ENCODE peak calls at places on chromosomes 11 and 22, in ten cellular contexts. One of them, this sample, is unnamed.

GRCh38 chr11:121109916-121110656 is 9.0 kb downstream of the TECTA start:
- DNase-seq in SHP77: no peak
- DNase-seq in left cardiac atrium: no peak
- DNase-seq in Calu3: no peak
- DNase-seq in D341Med: no peak
- DNase-seq in activated T-helper 1 cell treated with anti-CD3 and anti-CD28 coated beads, Interleukin-12 subunit alpha, Interleukin-12 subunit beta, Interleukin-2, Interleukin-4 antibody, amounts not matched to agents 30 ng/mL and 10 ng/mL and 1 ng/mL, durations not matched to agents 14 hours and 24 hours and 36 hours: no peak
- DNase-seq in T-helper 2 cell: no peak
- DNase-seq in stimulated activated CD4-positive, alpha-beta T cell treated with anti-CD3 and anti-CD28 coated beads, Interleukin-4, amount 100 ng/mL, for 1 hour: no peak
- DNase-seq in IMR-90: no peak
- DNase-seq in CD4-positive, alpha-beta T cell: no peak
- DNase-seq in this sample: no peak

GRCh38 chr11:107731911-107732310 is 20.1 kb upstream of the SLN start:
- DNase-seq in stimulated activated CD4-positive, alpha-beta T cell treated with anti-CD3 and anti-CD28 coated beads, Interleukin-4, amount 100 ng/mL, for 1 hour: no peak
- DNase-seq in D341Med: no peak
- DNase-seq in Calu3: no peak
- DNase-seq in left cardiac atrium: no peak
- DNase-seq in IMR-90: no peak
- DNase-seq in activated T-helper 1 cell treated with anti-CD3 and anti-CD28 coated beads, Interleukin-12 subunit alpha, Interleukin-12 subunit beta, Interleukin-2, Interleukin-4 antibody, amounts not matched to agents 30 ng/mL and 10 ng/mL and 1 ng/mL, durations not matched to agents 14 hours and 24 hours and 36 hours: no peak
- DNase-seq in SHP77: no peak
- DNase-seq in T-helper 2 cell: no peak
- DNase-seq in CD4-positive, alpha-beta T cell: no peak
- DNase-seq in this sample: no peak

GRCh38 chr11:111977141-111978027 is 40.2 kb downstream of the DIXDC1 start:
- DNase-seq in Calu3: peak
- DNase-seq in IMR-90: no peak
- DNase-seq in activated T-helper 1 cell treated with anti-CD3 and anti-CD28 coated beads, Interleukin-12 subunit alpha, Interleukin-12 subunit beta, Interleukin-2, Interleukin-4 antibody, amounts not matched to agents 30 ng/mL and 10 ng/mL and 1 ng/mL, durations not matched to agents 14 hours and 24 hours and 36 hours: no peak
- DNase-seq in stimulated activated CD4-positive, alpha-beta T cell treated with anti-CD3 and anti-CD28 coated beads, Interleukin-4, amount 100 ng/mL, for 1 hour: peak
- DNase-seq in CD4-positive, alpha-beta T cell: peak
- DNase-seq in SHP77: no peak
- DNase-seq in left cardiac atrium: peak
- DNase-seq in D341Med: peak
- DNase-seq in T-helper 2 cell: no peak
- DNase-seq in this sample: peak

GRCh38 chr22:20624161-20624616 is 116.8 kb downstream of the MED15 start:
- DNase-seq in D341Med: no peak
- DNase-seq in activated T-helper 1 cell treated with anti-CD3 and anti-CD28 coated beads, Interleukin-12 subunit alpha, Interleukin-12 subunit beta, Interleukin-2, Interleukin-4 antibody, amounts not matched to agents 30 ng/mL and 10 ng/mL and 1 ng/mL, durations not matched to agents 14 hours and 24 hours and 36 hours: peak
- DNase-seq in CD4-positive, alpha-beta T cell: no peak
- DNase-seq in stimulated activated CD4-positive, alpha-beta T cell treated with anti-CD3 and anti-CD28 coated beads, Interleukin-4, amount 100 ng/mL, for 1 hour: peak
- DNase-seq in SHP77: no peak
- DNase-seq in T-helper 2 cell: no peak
- DNase-seq in IMR-90: peak
- DNase-seq in left cardiac atrium: no peak
- DNase-seq in Calu3: no peak
- DNase-seq in this sample: no peak

GRCh38 chr22:17140022-17140421 is 18.9 kb upstream of the TMEM121B start:
- DNase-seq in left cardiac atrium: no peak
- DNase-seq in CD4-positive, alpha-beta T cell: no peak
- DNase-seq in stimulated activated CD4-positive, alpha-beta T cell treated with anti-CD3 and anti-CD28 coated beads, Interleukin-4, amount 100 ng/mL, for 1 hour: no peak
- DNase-seq in SHP77: no peak
- DNase-seq in Calu3: no peak
- DNase-seq in activated T-helper 1 cell treated with anti-CD3 and anti-CD28 coated beads, Interleukin-12 subunit alpha, Interleukin-12 subunit beta, Interleukin-2, Interleukin-4 antibody, amounts not matched to agents 30 ng/mL and 10 ng/mL and 1 ng/mL, durations not matched to agents 14 hours and 24 hours and 36 hours: no peak
- DNase-seq in D341Med: no peak
- DNase-seq in T-helper 2 cell: no peak
- DNase-seq in IMR-90: no peak
- DNase-seq in this sample: no peak

GRCh38 chr11:32259641-32260081 is 168.8 kb downstream of the RCN1 start:
- DNase-seq in IMR-90: peak
- DNase-seq in SHP77: no peak
- DNase-seq in Calu3: no peak
- DNase-seq in D341Med: no peak
- DNase-seq in T-helper 2 cell: no peak
- DNase-seq in stimulated activated CD4-positive, alpha-beta T cell treated with anti-CD3 and anti-CD28 coated beads, Interleukin-4, amount 100 ng/mL, for 1 hour: no peak
- DNase-seq in activated T-helper 1 cell treated with anti-CD3 and anti-CD28 coated beads, Interleukin-12 subunit alpha, Interleukin-12 subunit beta, Interleukin-2, Interleukin-4 antibody, amounts not matched to agents 30 ng/mL and 10 ng/mL and 1 ng/mL, durations not matched to agents 14 hours and 24 hours and 36 hours: no peak
- DNase-seq in CD4-positive, alpha-beta T cell: no peak
- DNase-seq in left cardiac atrium: peak
- DNase-seq in this sample: peak

GRCh38 chr11:62676698-62677097 is 2.2 kb downstream of the UBXN1 start:
- DNase-seq in activated T-helper 1 cell treated with anti-CD3 and anti-CD28 coated beads, Interleukin-12 subunit alpha, Interleukin-12 subunit beta, Interleukin-2, Interleukin-4 antibody, amounts not matched to agents 30 ng/mL and 10 ng/mL and 1 ng/mL, durations not matched to agents 14 hours and 24 hours and 36 hours: no peak
- DNase-seq in SHP77: no peak
- DNase-seq in D341Med: peak
- DNase-seq in stimulated activated CD4-positive, alpha-beta T cell treated with anti-CD3 and anti-CD28 coated beads, Interleukin-4, amount 100 ng/mL, for 1 hour: no peak
- DNase-seq in IMR-90: no peak
- DNase-seq in left cardiac atrium: no peak
- DNase-seq in CD4-positive, alpha-beta T cell: no peak
- DNase-seq in T-helper 2 cell: no peak
- DNase-seq in Calu3: no peak
- DNase-seq in this sample: no peak

GRCh38 chr11:32895471-32895870 is 2.9 kb downstream of the QSER1 start:
- DNase-seq in CD4-positive, alpha-beta T cell: no peak
- DNase-seq in left cardiac atrium: no peak
- DNase-seq in D341Med: peak
- DNase-seq in Calu3: no peak
- DNase-seq in IMR-90: no peak
- DNase-seq in T-helper 2 cell: no peak
- DNase-seq in activated T-helper 1 cell treated with anti-CD3 and anti-CD28 coated beads, Interleukin-12 subunit alpha, Interleukin-12 subunit beta, Interleukin-2, Interleukin-4 antibody, amounts not matched to agents 30 ng/mL and 10 ng/mL and 1 ng/mL, durations not matched to agents 14 hours and 24 hours and 36 hours: no peak
- DNase-seq in stimulated activated CD4-positive, alpha-beta T cell treated with anti-CD3 and anti-CD28 coated beads, Interleukin-4, amount 100 ng/mL, for 1 hour: no peak
- DNase-seq in SHP77: no peak
- DNase-seq in this sample: no peak

GRCh38 chr11:65593518-65594414 is 1.8 kb downstream of the KCNK7 start:
- DNase-seq in activated T-helper 1 cell treated with anti-CD3 and anti-CD28 coated beads, Interleukin-12 subunit alpha, Interleukin-12 subunit beta, Interleukin-2, Interleukin-4 antibody, amounts not matched to agents 30 ng/mL and 10 ng/mL and 1 ng/mL, durations not matched to agents 14 hours and 24 hours and 36 hours: no peak
- DNase-seq in CD4-positive, alpha-beta T cell: peak
- DNase-seq in left cardiac atrium: no peak
- DNase-seq in T-helper 2 cell: no peak
- DNase-seq in Calu3: peak
- DNase-seq in IMR-90: no peak
- DNase-seq in D341Med: peak
- DNase-seq in stimulated activated CD4-positive, alpha-beta T cell treated with anti-CD3 and anti-CD28 coated beads, Interleukin-4, amount 100 ng/mL, for 1 hour: peak
- DNase-seq in SHP77: no peak
- DNase-seq in this sample: peak

GRCh38 chr11:32435152-32435480 is 223 bp downstream of the WT1 start:
- DNase-seq in IMR-90: no peak
- DNase-seq in Calu3: no peak
- DNase-seq in D341Med: peak
- DNase-seq in activated T-helper 1 cell treated with anti-CD3 and anti-CD28 coated beads, Interleukin-12 subunit alpha, Interleukin-12 subunit beta, Interleukin-2, Interleukin-4 antibody, amounts not matched to agents 30 ng/mL and 10 ng/mL and 1 ng/mL, durations not matched to agents 14 hours and 24 hours and 36 hours: no peak
- DNase-seq in stimulated activated CD4-positive, alpha-beta T cell treated with anti-CD3 and anti-CD28 coated beads, Interleukin-4, amount 100 ng/mL, for 1 hour: no peak
- DNase-seq in left cardiac atrium: peak
- DNase-seq in CD4-positive, alpha-beta T cell: no peak
- DNase-seq in SHP77: no peak
- DNase-seq in T-helper 2 cell: no peak
- DNase-seq in this sample: no peak

GRCh38 chr11:78791254-78791653 is 216.6 kb upstream of the NARS2 start:
- DNase-seq in activated T-helper 1 cell treated with anti-CD3 and anti-CD28 coated beads, Interleukin-12 subunit alpha, Interleukin-12 subunit beta, Interleukin-2, Interleukin-4 antibody, amounts not matched to agents 30 ng/mL and 10 ng/mL and 1 ng/mL, durations not matched to agents 14 hours and 24 hours and 36 hours: no peak
- DNase-seq in left cardiac atrium: no peak
- DNase-seq in stimulated activated CD4-positive, alpha-beta T cell treated with anti-CD3 and anti-CD28 coated beads, Interleukin-4, amount 100 ng/mL, for 1 hour: no peak
- DNase-seq in T-helper 2 cell: no peak
- DNase-seq in D341Med: no peak
- DNase-seq in CD4-positive, alpha-beta T cell: no peak
- DNase-seq in SHP77: no peak
- DNase-seq in Calu3: no peak
- DNase-seq in IMR-90: peak
- DNase-seq in this sample: no peak

This sample was measured in testis.